ENCODE peak calls at places on chromosomes 16 and 17, in eight cellular contexts. One of them, this sample, is unnamed. For H3K4me1, the result is how much of the 10 kb centered on the place peaks cover.

GRCh38 chr16:64738321-64738960 is 383.4 kb downstream of the CDH11 start:
- DNase-seq in IMR-90: peak
- DNase-seq in H1: no peak
- DNase-seq in endothelial cell of umbilical vein: no peak
- DNase-seq in testis: no peak
- DNase-seq in A549: no peak
- DNase-seq in heart left ventricle: no peak
- DNase-seq in ovary: no peak
- DNase-seq in this sample: no peak

GRCh38 chr17:67998466-67998865 is 2.2 kb upstream of the C17orf58 start:
- DNase-seq in H1: no peak
- DNase-seq in heart left ventricle: no peak
- DNase-seq in testis: no peak
- DNase-seq in IMR-90: no peak
- DNase-seq in endothelial cell of umbilical vein: no peak
- DNase-seq in A549: no peak
- DNase-seq in ovary: no peak
- DNase-seq in this sample: no peak

GRCh38 chr17:45313419-45313771 is 3.4 kb downstream of the MAP3K14 start:
- DNase-seq in heart left ventricle: no peak
- DNase-seq in endothelial cell of umbilical vein: no peak
- DNase-seq in H1: no peak
- DNase-seq in testis: no peak
- DNase-seq in IMR-90: no peak
- DNase-seq in ovary: no peak
- DNase-seq in A549: no peak
- DNase-seq in this sample: no peak

GRCh38 chr16:69150146-69150865 is 17.9 kb downstream of the UTP4 start:
- DNase-seq in testis: peak
- DNase-seq in endothelial cell of umbilical vein: peak
- DNase-seq in A549: peak
- DNase-seq in ovary: peak
- DNase-seq in IMR-90: peak
- DNase-seq in heart left ventricle: peak
- DNase-seq in H1: peak
- DNase-seq in this sample: no peak

GRCh38 chr16:31333686-31334649 is 21.0 kb upstream of the ITGAX start:
- DNase-seq in H1: no peak
- DNase-seq in ovary: no peak
- DNase-seq in testis: peak
- DNase-seq in A549: peak
- DNase-seq in heart left ventricle: no peak
- DNase-seq in IMR-90: peak
- DNase-seq in endothelial cell of umbilical vein: no peak
- DNase-seq in this sample: no peak

GRCh38 chr16:66551362-66551761 is 1.0 kb upstream of the CKLF start:
- DNase-seq in H1: no peak
- DNase-seq in ovary: peak
- DNase-seq in heart left ventricle: no peak
- DNase-seq in testis: no peak
- DNase-seq in endothelial cell of umbilical vein: peak
- DNase-seq in A549: peak
- DNase-seq in IMR-90: peak
- DNase-seq in this sample: no peak

GRCh38 chr17:64622931-64623654 is 39.0 kb downstream of the SMURF2 start:
- DNase-seq in ovary: no peak
- DNase-seq in IMR-90: peak
- DNase-seq in endothelial cell of umbilical vein: peak
- DNase-seq in testis: no peak
- DNase-seq in heart left ventricle: no peak
- DNase-seq in A549: peak
- DNase-seq in H1: no peak
- DNase-seq in this sample: no peak

GRCh38 chr16:70162041-70162451 is 11.5 kb upstream of the CLEC18C start:
- DNase-seq in heart left ventricle: no peak
- DNase-seq in A549: peak
- DNase-seq in IMR-90: peak
- DNase-seq in endothelial cell of umbilical vein: peak
- DNase-seq in testis: peak
- DNase-seq in ovary: no peak
- DNase-seq in H1: no peak
- DNase-seq in this sample: no peak

GRCh38 chr17:58314706-58315015 is 13.9 kb downstream of the TSPOAP1 start:
- DNase-seq in testis: no peak
- DNase-seq in IMR-90: no peak
- DNase-seq in A549: no peak
- DNase-seq in endothelial cell of umbilical vein: no peak
- DNase-seq in heart left ventricle: no peak
- DNase-seq in ovary: no peak
- DNase-seq in H1: peak
- DNase-seq in this sample: peak

GRCh38 chr17:76272541-76273434 is 7.6 kb downstream of the UBALD2 start:
- DNase-seq in testis: no peak
- DNase-seq in heart left ventricle: no peak
- DNase-seq in H1: no peak
- DNase-seq in A549: no peak
- DNase-seq in endothelial cell of umbilical vein: no peak
- DNase-seq in IMR-90: no peak
- DNase-seq in ovary: no peak
- DNase-seq in this sample: no peak

GRCh38 chr17:78014651-78015050 is 56.1 kb downstream of the TNRC6C start:
- DNase-seq in IMR-90: no peak
- DNase-seq in endothelial cell of umbilical vein: no peak
- DNase-seq in ovary: no peak
- DNase-seq in A549: no peak
- DNase-seq in testis: no peak
- DNase-seq in H1: no peak
- DNase-seq in heart left ventricle: no peak
- DNase-seq in this sample: no peak

GRCh38 chr16:83113317-83113716 is 486.5 kb downstream of the CDH13 start:
- DNase-seq in endothelial cell of umbilical vein: peak
- DNase-seq in ovary: no peak
- DNase-seq in H1: peak
- DNase-seq in IMR-90: peak
- DNase-seq in heart left ventricle: no peak
- DNase-seq in testis: peak
- DNase-seq in A549: peak
- DNase-seq in this sample: no peak

GRCh38 chr17:28405632-28406477 is at the start of gene SLC46A1:
- DNase-seq in ovary: peak
- DNase-seq in A549: peak
- DNase-seq in heart left ventricle: peak
- DNase-seq in endothelial cell of umbilical vein: peak
- DNase-seq in IMR-90: no peak
- DNase-seq in testis: peak
- DNase-seq in H1: peak
- DNase-seq in this sample: peak
- TF ChIP-seq POLR2A in ovary: no peak
- TF ChIP-seq POLR2A in A549: peak
- TF ChIP-seq POLR2A in heart left ventricle: no peak
- TF ChIP-seq POLR2A in endothelial cell of umbilical vein: no peak
- TF ChIP-seq POLR2A in IMR-90: no peak
- TF ChIP-seq POLR2A in testis: no peak
- TF ChIP-seq POLR2A in H1: no peak
- TF ChIP-seq POLR2A in this sample: no peak

GRCh38 chr16:20904507-20905079 is 4.0 kb downstream of the LYRM1 start:
- DNase-seq in heart left ventricle: no peak
- DNase-seq in H1: no peak
- DNase-seq in testis: no peak
- DNase-seq in ovary: no peak
- DNase-seq in IMR-90: peak
- DNase-seq in A549: no peak
- DNase-seq in endothelial cell of umbilical vein: peak
- DNase-seq in this sample: no peak

GRCh38 chr16:20906225-20906870 is 5.8 kb downstream of the LYRM1 start:
- DNase-seq in H1: no peak
- DNase-seq in heart left ventricle: no peak
- DNase-seq in IMR-90: peak
- DNase-seq in ovary: no peak
- DNase-seq in A549: peak
- DNase-seq in endothelial cell of umbilical vein: peak
- DNase-seq in testis: no peak
- DNase-seq in this sample: no peak

GRCh38 chr16:20905576-20905975 is 5.0 kb downstream of the LYRM1 start:
- DNase-seq in ovary: no peak
- DNase-seq in testis: no peak
- DNase-seq in IMR-90: peak
- DNase-seq in heart left ventricle: no peak
- DNase-seq in H1: no peak
- DNase-seq in A549: no peak
- DNase-seq in endothelial cell of umbilical vein: peak
- DNase-seq in this sample: no peak

GRCh38 chr16:20903889-20904506 is 3.4 kb downstream of the LYRM1 start:
- DNase-seq in heart left ventricle: no peak
- DNase-seq in H1: no peak
- DNase-seq in A549: no peak
- DNase-seq in ovary: no peak
- DNase-seq in testis: no peak
- DNase-seq in endothelial cell of umbilical vein: no peak
- DNase-seq in IMR-90: no peak
- DNase-seq in this sample: no peak

DNA sequence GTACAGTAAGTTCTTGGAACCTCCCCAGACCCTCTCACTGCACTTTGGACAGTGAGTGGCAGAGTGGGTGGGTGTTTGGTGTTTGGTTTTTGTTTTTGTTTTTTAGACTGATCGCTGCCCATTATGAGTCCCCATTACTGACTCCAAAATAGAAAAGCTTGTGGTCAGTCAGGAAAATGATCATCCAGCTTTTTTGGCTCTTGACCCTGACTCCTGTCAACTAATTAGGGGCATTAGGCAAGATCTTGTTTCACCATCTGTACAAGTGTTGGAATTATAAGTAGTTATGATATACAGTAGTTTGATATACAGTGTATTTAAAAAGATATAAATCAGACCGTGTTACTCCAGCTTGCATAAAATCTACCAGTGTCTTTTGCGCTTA is 6.3 kb downstream of the LYRM1 start:
- DNase-seq in H1: no peak
- DNase-seq in heart left ventricle: no peak
- DNase-seq in testis: no peak
- DNase-seq in ovary: no peak
- DNase-seq in IMR-90: no peak
- DNase-seq in endothelial cell of umbilical vein: no peak
- DNase-seq in A549: no peak
- DNase-seq in this sample: no peak
- H3K4me1 ChIP-seq in H1: under half
- H3K4me1 ChIP-seq in heart left ventricle: half or more
- H3K4me1 ChIP-seq in testis: under half
- H3K4me1 ChIP-seq in ovary: under half
- H3K4me1 ChIP-seq in IMR-90: under half
- H3K4me1 ChIP-seq in endothelial cell of umbilical vein: half or more
- H3K4me1 ChIP-seq in A549: half or more
- H3K4me1 ChIP-seq in this sample: half or more

DNA sequence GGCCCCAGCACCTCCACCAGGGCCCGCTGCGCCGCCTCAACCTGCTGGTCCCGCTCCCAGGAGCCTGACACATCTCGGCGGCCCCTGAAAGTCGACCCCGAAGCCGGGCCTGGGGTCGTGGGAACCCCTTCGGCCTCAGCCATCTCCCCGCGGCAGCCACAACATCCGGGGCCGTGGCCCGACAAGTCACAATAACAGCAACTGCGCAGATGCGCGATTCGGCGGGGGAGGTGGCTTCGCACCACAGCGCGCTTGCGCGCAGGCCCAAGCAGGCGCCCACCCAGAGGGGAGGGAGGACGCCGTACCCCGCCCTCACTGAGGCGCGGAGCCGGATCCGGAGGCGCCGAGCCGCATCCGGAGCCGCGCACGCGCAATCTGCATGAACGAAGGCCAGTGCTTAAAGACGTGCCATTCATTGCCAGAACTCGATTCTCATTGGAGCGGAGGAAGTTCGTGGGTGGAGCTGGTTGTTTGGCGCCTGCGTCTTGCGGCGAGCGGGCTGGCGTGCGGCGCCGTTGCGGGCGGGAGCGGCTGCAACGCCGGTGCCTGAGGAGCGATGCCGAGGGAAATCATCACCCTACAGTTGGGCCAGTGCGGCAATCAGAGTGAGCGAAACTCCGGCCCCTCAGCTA is at the start of the genes RETREG3 and TUBG1:
- DNase-seq in ovary: peak
- DNase-seq in heart left ventricle: peak
- DNase-seq in testis: peak
- DNase-seq in H1: peak
- DNase-seq in IMR-90: peak
- DNase-seq in A549: peak
- DNase-seq in endothelial cell of umbilical vein: peak
- DNase-seq in this sample: peak
- TF ChIP-seq POLR2A in ovary: peak
- TF ChIP-seq POLR2A in heart left ventricle: peak
- TF ChIP-seq POLR2A in testis: peak
- TF ChIP-seq POLR2A in H1: peak
- TF ChIP-seq POLR2A in IMR-90: peak
- TF ChIP-seq POLR2A in A549: peak
- TF ChIP-seq POLR2A in endothelial cell of umbilical vein: peak
- TF ChIP-seq POLR2A in this sample: peak

GRCh38 chr17:61458000-61458399 is 5.8 kb downstream of the TBX4 start:
- DNase-seq in A549: no peak
- DNase-seq in testis: no peak
- DNase-seq in endothelial cell of umbilical vein: no peak
- DNase-seq in IMR-90: no peak
- DNase-seq in H1: no peak
- DNase-seq in heart left ventricle: no peak
- DNase-seq in ovary: no peak
- DNase-seq in this sample: peak
- H3K4me1 ChIP-seq in A549: under half
- H3K4me1 ChIP-seq in testis: under half
- H3K4me1 ChIP-seq in endothelial cell of umbilical vein: under half
- H3K4me1 ChIP-seq in IMR-90: under half
- H3K4me1 ChIP-seq in H1: under half
- H3K4me1 ChIP-seq in heart left ventricle: under half
- H3K4me1 ChIP-seq in ovary: under half
- H3K4me1 ChIP-seq in this sample: under half

GRCh38 chr16:84606081-84606875 is 11.6 kb downstream of the COTL1 start:
- DNase-seq in IMR-90: no peak
- DNase-seq in endothelial cell of umbilical vein: no peak
- DNase-seq in heart left ventricle: no peak
- DNase-seq in ovary: no peak
- DNase-seq in H1: no peak
- DNase-seq in A549: no peak
- DNase-seq in testis: no peak
- DNase-seq in this sample: no peak
- TF ChIP-seq POLR2A in IMR-90: no peak
- TF ChIP-seq POLR2A in endothelial cell of umbilical vein: no peak
- TF ChIP-seq POLR2A in heart left ventricle: no peak
- TF ChIP-seq POLR2A in ovary: no peak
- TF ChIP-seq POLR2A in H1: no peak
- TF ChIP-seq POLR2A in A549: no peak
- TF ChIP-seq POLR2A in testis: no peak
- TF ChIP-seq POLR2A in this sample: no peak

DNA sequence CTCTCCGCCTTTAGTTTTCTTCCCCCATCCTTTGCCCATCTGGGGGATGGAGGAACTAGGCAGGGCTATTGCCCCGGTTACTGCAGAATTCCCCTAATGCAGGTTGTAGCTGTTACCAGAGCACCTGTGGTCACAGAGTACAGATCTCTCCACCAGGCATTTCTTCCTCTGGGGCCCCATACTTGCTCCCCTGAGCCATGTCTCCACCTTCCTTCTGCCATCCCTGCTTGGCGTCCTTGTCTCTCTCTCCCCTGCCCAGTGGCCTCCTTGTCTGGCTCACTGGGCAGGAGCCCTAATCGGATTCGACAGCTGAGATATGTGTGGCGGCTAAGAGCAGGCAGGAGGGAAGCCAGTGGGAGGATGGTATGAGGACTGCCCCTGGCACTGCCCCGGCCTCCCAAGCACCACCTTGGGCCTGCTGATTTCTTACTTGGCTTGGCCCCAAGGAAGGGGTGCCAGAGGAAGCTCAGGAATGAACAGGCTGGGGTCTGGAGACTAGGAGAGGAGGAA is 2.0 kb downstream of the RARA start:
- DNase-seq in endothelial cell of umbilical vein: no peak
- DNase-seq in ovary: peak
- DNase-seq in A549: no peak
- DNase-seq in H1: no peak
- DNase-seq in testis: peak
- DNase-seq in IMR-90: no peak
- DNase-seq in heart left ventricle: peak
- DNase-seq in this sample: peak
- H3K4me1 ChIP-seq in endothelial cell of umbilical vein: half or more
- H3K4me1 ChIP-seq in ovary: under half
- H3K4me1 ChIP-seq in A549: half or more
- H3K4me1 ChIP-seq in H1: under half
- H3K4me1 ChIP-seq in testis: half or more
- H3K4me1 ChIP-seq in IMR-90: half or more
- H3K4me1 ChIP-seq in heart left ventricle: half or more
- H3K4me1 ChIP-seq in this sample: half or more

This sample was measured in suprapubic skin.